ENCODE peak calls at places on chromosomes 11 and 22, in eight cellular contexts. X, S, A, T, Y, U, E and D are unnamed samples.

GRCh38 chr11:72807789-72808188 is 6.4 kb upstream of the ATG16L2 start:
- DNase-seq in Y (no peak), T (no peak), A (no peak), E (no peak), X (no peak), S (no peak), U (no peak), D (no peak)

GRCh38 chr22:49405590-49405989 is 422.1 kb downstream of the BRD1 start:
- DNase-seq in X (no peak), Y (no peak), E (no peak), S (no peak), U (no peak), T (no peak), A (no peak), D (no peak)

GRCh38 chr11:112523917-112524316 is 263.3 kb upstream of the PLET1 start:
- DNase-seq in S (no peak), U (no peak), Y (no peak), E (no peak), A (no peak), X (no peak), T (no peak), D (no peak)

GRCh38 chr11:118263694-118264567 is at the start of gene MPZL2:
- DNase-seq in S (no peak), A (no peak), T (peak), X (no peak), Y (peak), U (no peak), E (peak), D (no peak)

GRCh38 chr11:30960387-30960992 is 374.3 kb upstream of the MPPED2 start:
- DNase-seq in A (peak), S (no peak), T (peak), X (peak), E (no peak), Y (no peak), U (no peak), D (peak)

GRCh38 chr22:22842085-22842484 is 45.5 kb upstream of the IGLL5 start:
- DNase-seq in Y (no peak), A (no peak), X (no peak), T (no peak), S (no peak), E (no peak), U (no peak), D (no peak)

GRCh38 chr11:11984563-11984962 is 23.9 kb downstream of the DKK3 start:
- DNase-seq in E (no peak), S (no peak), T (no peak), A (no peak), Y (peak), U (no peak), X (no peak), D (no peak)

GRCh38 chr11:43557553-43558031 is 122.9 kb upstream of the HSD17B12 start:
- DNase-seq in A (no peak), S (no peak), T (no peak), X (no peak), U (peak), E (no peak), Y (no peak), D (peak)

GRCh38 chr22:27613099-27614089 is 188.2 kb downstream of the MN1 start:
- DNase-seq in A (no peak), S (no peak), E (peak), T (no peak), X (no peak), U (no peak), Y (no peak), D (no peak)

GRCh38 chr11:8318536-8318935 is 54.9 kb upstream of the LMO1 start:
- DNase-seq in A (no peak), Y (no peak), S (no peak), E (peak), T (no peak), U (no peak), X (no peak), D (peak)

GRCh38 chr22:42895087-42895486 is 38.0 kb upstream of the ARFGAP3 start:
- DNase-seq in Y (no peak), T (no peak), E (no peak), U (no peak), X (no peak), S (no peak), A (no peak), D (no peak)

GRCh38 chr11:19931141-19931767 is 218.6 kb downstream of the NAV2 start:
- DNase-seq in E (no peak), Y (no peak), T (no peak), S (no peak), U (peak), A (no peak), X (no peak), D (no peak)

GRCh38 chr11:8775341-8776133 is 92.9 kb downstream of the RPL27A start:
- DNase-seq in X (no peak), U (peak), S (no peak), E (no peak), T (no peak), Y (peak), A (no peak), D (no peak)

GRCh38 chr11:73578786-73579185 is 19.1 kb downstream of the FAM168A start:
- DNase-seq in T (peak), Y (no peak), X (no peak), S (no peak), E (no peak), A (no peak), U (no peak), D (no peak)

GRCh38 chr11:91158901-91159537 is 936.2 kb upstream of the CHORDC1 start:
- DNase-seq in Y (no peak), U (no peak), A (no peak), X (no peak), E (no peak), T (no peak), S (no peak), D (no peak)

GRCh38 chr11:23789938-23790371 is 706.9 kb upstream of the LUZP2 start:
- DNase-seq in T (no peak), U (no peak), Y (no peak), A (peak), S (no peak), E (no peak), X (peak), D (no peak)

GRCh38 chr22:49305215-49305965 is 522.3 kb downstream of the BRD1 start:
- DNase-seq in E (peak), S (no peak), X (no peak), A (no peak), T (peak), Y (peak), U (peak), D (peak)

GRCh38 chr11:75174781-75175370 is 24.0 kb downstream of the SLCO2B1 start:
- DNase-seq in E (no peak), U (peak), Y (peak), X (peak), A (peak), T (no peak), S (no peak), D (peak)

GRCh38 chr11:33636104-33636503 is 64.5 kb downstream of the C11orf91 start:
- DNase-seq in A (peak), Y (no peak), E (no peak), T (no peak), U (no peak), X (peak), S (no peak), D (no peak)

GRCh38 chr11:83004855-83005556 is 66.7 kb downstream of the RAB30 start:
- DNase-seq in T (no peak), U (no peak), S (no peak), X (no peak), E (no peak), A (no peak), Y (no peak), D (no peak)

GRCh38 chr11:88282789-88283188 is 54.7 kb downstream of the CTSC start:
- DNase-seq in X (no peak), A (no peak), S (no peak), U (no peak), Y (no peak), T (no peak), E (no peak), D (no peak)

GRCh38 chr11:87719311-87720073 is 455.8 kb downstream of the RAB38 start:
- DNase-seq in U (no peak), S (no peak), E (no peak), Y (no peak), X (no peak), T (no peak), A (no peak), D (no peak)

GRCh38 chr22:41003041-41003440 is 51.9 kb downstream of the RBX1 start:
- DNase-seq in S (no peak), X (no peak), E (no peak), U (no peak), A (no peak), Y (no peak), T (no peak), D (no peak)